ENCODE peak calls at places on chromosomes 6 and 20, in four cellular contexts. One of them, this sample, is unnamed.

GRCh38 chr20:10668677-10669368 is 5.0 kb downstream of the JAG1 start:
- DNase-seq in Right ventricle myocardium superior: no peak
- DNase-seq in MCF 10A: no peak
- DNase-seq in HuH-7: no peak
- DNase-seq in this sample: no peak

GRCh38 chr6:33719326-33719987 is 8.0 kb upstream of the UQCC2 start:
- DNase-seq in Right ventricle myocardium superior: no peak
- DNase-seq in MCF 10A: no peak
- DNase-seq in HuH-7: no peak
- DNase-seq in this sample: no peak

GRCh38 chr20:59153355-59153681 is 10.3 kb upstream of the ZNF831 start:
- DNase-seq in Right ventricle myocardium superior: peak
- DNase-seq in MCF 10A: peak
- DNase-seq in HuH-7: no peak
- DNase-seq in this sample: no peak

GRCh38 chr20:32191873-32192272 is 15.7 kb downstream of the PLAGL2 start:
- DNase-seq in Right ventricle myocardium superior: no peak
- DNase-seq in MCF 10A: no peak
- DNase-seq in HuH-7: no peak
- DNase-seq in this sample: no peak

GRCh38 chr6:31053873-31054272 is 43.6 kb downstream of the MUC22 start:
- DNase-seq in Right ventricle myocardium superior: peak
- DNase-seq in MCF 10A: no peak
- DNase-seq in HuH-7: no peak
- DNase-seq in this sample: no peak

GRCh38 chr6:124441430-124441829 is 520.8 kb upstream of the RNF217 start:
- DNase-seq in Right ventricle myocardium superior: no peak
- DNase-seq in MCF 10A: no peak
- DNase-seq in HuH-7: no peak
- DNase-seq in this sample: no peak

GRCh38 chr6:31581511-31582229 is 554 bp downstream of the LTB start:
- DNase-seq in Right ventricle myocardium superior: no peak
- DNase-seq in MCF 10A: no peak
- DNase-seq in HuH-7: no peak
- DNase-seq in this sample: no peak

GRCh38 chr6:42131531-42131930 is 10.9 kb downstream of the C6orf132 start:
- DNase-seq in Right ventricle myocardium superior: peak
- DNase-seq in MCF 10A: no peak
- DNase-seq in HuH-7: no peak
- DNase-seq in this sample: no peak

GRCh38 chr6:6407061-6407723 is 86.7 kb upstream of the F13A1 start:
- DNase-seq in Right ventricle myocardium superior: no peak
- DNase-seq in MCF 10A: no peak
- DNase-seq in HuH-7: no peak
- DNase-seq in this sample: no peak

GRCh38 chr20:36394340-36394965 is 88.3 kb downstream of the DLGAP4 start:
- DNase-seq in Right ventricle myocardium superior: no peak
- DNase-seq in MCF 10A: no peak
- DNase-seq in HuH-7: no peak
- DNase-seq in this sample: no peak

GRCh38 chr20:58550661-58551060 is 35.5 kb upstream of the APCDD1L start:
- DNase-seq in Right ventricle myocardium superior: no peak
- DNase-seq in MCF 10A: no peak
- DNase-seq in HuH-7: no peak
- DNase-seq in this sample: peak